ENCODE peak calls at places on chromosome 6, in seven cellular contexts. Q is foreskin fibroblast, E is fibroblast of mammary gland, J is progenitor cell of endocrine pancreas, C is iPS DF 19.7, Y is SHP77, W is cerebellum. D is an unnamed sample.

GRCh38 chr6:70166088-70166958 is 136.6 kb downstream of the COL9A1 start:
- DNase-seq in Y (peak), W (peak), J (peak), Q (peak), E (peak), C (peak), D (peak)

GRCh38 chr6:102501615-102502014 is 1108.1 kb downstream of the GRIK2 start:
- DNase-seq in Y (no peak), W (no peak), C (no peak), E (no peak), J (no peak), Q (no peak), D (no peak)

GRCh38 chr6:157013649-157014365 is 236.6 kb downstream of the ARID1B start:
- DNase-seq in C (no peak), W (no peak), E (no peak), J (no peak), Q (no peak), Y (no peak), D (no peak)

GRCh38 chr6:161749576-161749975 is 475.7 kb upstream of the AGPAT4 start:
- DNase-seq in W (no peak), Y (no peak), C (no peak), Q (no peak), J (no peak), E (no peak), D (no peak)

GRCh38 chr6:89487864-89488263 is 54.9 kb downstream of the ANKRD6 start:
- DNase-seq in Q (no peak), C (no peak), Y (peak), J (no peak), W (peak), E (no peak), D (no peak)

GRCh38 chr6:80566361-80566760 is 459.9 kb downstream of the BCKDHB start:
- DNase-seq in J (no peak), Y (no peak), Q (no peak), E (no peak), C (no peak), W (no peak), D (no peak)

GRCh38 chr6:87756858-87757257 is 54.8 kb upstream of the AKIRIN2 start:
- DNase-seq in C (no peak), W (no peak), E (peak), J (no peak), Y (no peak), Q (peak), D (no peak)

GRCh38 chr6:48069280-48069679 is 41.7 kb downstream of the PTCHD4 start:
- DNase-seq in Q (peak), E (peak), J (no peak), C (no peak), Y (peak), W (no peak), D (no peak)

GRCh38 chr6:44867561-44868334 is 460.4 kb upstream of the RUNX2 start:
- DNase-seq in Q (no peak), W (no peak), Y (no peak), J (no peak), C (no peak), E (no peak), D (no peak)

GRCh38 chr6:39688494-39688893 is 36.7 kb downstream of the KIF6 start:
- DNase-seq in Y (no peak), W (no peak), Q (peak), C (no peak), J (no peak), E (peak), D (no peak)

GRCh38 chr6:169188051-169188863 is 65.4 kb downstream of the THBS2 start:
- DNase-seq in Y (peak), Q (peak), J (no peak), E (peak), C (no peak), W (no peak), D (no peak)

GRCh38 chr6:34529665-34530327 is 26.3 kb downstream of the SPDEF start:
- DNase-seq in C (no peak), Y (peak), J (no peak), W (peak), E (no peak), Q (no peak), D (no peak)

GRCh38 chr6:119985952-119986736 is 636.6 kb upstream of the MAN1A1 start:
- DNase-seq in C (no peak), Y (no peak), E (peak), W (no peak), Q (peak), J (no peak), D (no peak)

GRCh38 chr6:160082627-160083026 is 39.0 kb upstream of the SLC22A1 start:
- DNase-seq in J (no peak), C (no peak), W (no peak), Q (no peak), Y (no peak), E (peak), D (peak)

GRCh38 chr6:42790549-42791181 is 8.8 kb downstream of the BICRAL start:
- DNase-seq in W (no peak), J (no peak), E (no peak), C (no peak), Q (no peak), Y (no peak), D (no peak)

GRCh38 chr6:138818496-138819194 is 22.8 kb downstream of the ECT2L start:
- DNase-seq in E (no peak), Y (no peak), W (peak), J (no peak), Q (no peak), C (no peak), D (no peak)

GRCh38 chr6:163415176-163415619 is 680 bp downstream of the QKI start:
- DNase-seq in E (no peak), W (no peak), Y (no peak), C (no peak), J (no peak), Q (no peak), D (no peak)

GRCh38 chr6:10449751-10450150 is 34.9 kb upstream of the TFAP2A start:
- DNase-seq in J (no peak), W (no peak), Q (peak), E (no peak), Y (no peak), C (no peak), D (no peak)

GRCh38 chr6:15526129-15526764 is 136.6 kb downstream of the DTNBP1 start:
- DNase-seq in C (no peak), J (no peak), Q (no peak), E (no peak), Y (no peak), W (no peak), D (no peak)

GRCh38 chr6:90350689-90351554 is 54.3 kb upstream of the BACH2 start:
- DNase-seq in E (no peak), Y (no peak), W (no peak), J (no peak), C (no peak), Q (no peak), D (no peak)

GRCh38 chr6:166707045-166707444 is 80.0 kb upstream of the RPS6KA2 start:
- DNase-seq in E (peak), Q (peak), W (peak), Y (peak), C (no peak), J (peak), D (no peak)

GRCh38 chr6:100506651-100507050 is 41.9 kb upstream of the SIM1 start:
- DNase-seq in Q (peak), W (no peak), Y (no peak), C (no peak), E (peak), J (no peak), D (no peak)

GRCh38 chr6:90720404-90720803 is 133.5 kb upstream of the MAP3K7 start:
- DNase-seq in W (no peak), Q (no peak), E (no peak), C (no peak), J (no peak), Y (no peak), D (no peak)

GRCh38 chr6:51266569-51266968 is 447.9 kb downstream of the TFAP2B start:
- DNase-seq in J (no peak), Y (no peak), W (no peak), Q (no peak), C (no peak), E (no peak), D (no peak)

GRCh38 chr6:130967502-130968469 is 95.3 kb downstream of the EPB41L2 start:
- DNase-seq in E (peak), W (peak), Q (peak), C (no peak), J (no peak), Y (no peak), D (no peak)

GRCh38 chr6:73180718-73181619 is 44.3 kb downstream of the KHDC1L start:
- DNase-seq in Y (peak), Q (peak), W (peak), C (no peak), E (peak), J (no peak), D (peak)

GRCh38 chr6:75210885-75211739 is 5.3 kb upstream of the COL12A1 start:
- DNase-seq in Q (peak), W (peak), Y (peak), C (no peak), E (peak), J (no peak), D (peak)